ENCODE peak calls at places on chromosomes 13 and 19, in four cellular contexts. R is HepG2, Z is K562, P is H1. K is an unnamed sample.

GRCh38 chr19:40690699-40691420 is 409 bp upstream of the NUMBL start:
- DNase-seq in R (no peak), P (peak; percentile 70), Z (peak; percentile 95), K (peak; percentile 100)

GRCh38 chr19:8081569-8082550 is 29.3 kb downstream of the CCL25 start:
- DNase-seq in R (no peak), Z (no peak), P (no peak), K (peak; percentile 35)

GRCh38 chr13:51538626-51539179 is 45.6 kb upstream of the WDFY2 start:
- DNase-seq in P (no peak), Z (no peak), R (no peak), K (no peak)

GRCh38 chr19:572891-573825 is 762 bp downstream of the BSG start:
- DNase-seq in R (no peak), Z (peak; percentile 62), P (no peak), K (no peak)

GRCh38 chr19:50551713-50552187 is 16.5 kb downstream of the LRRC4B start:
- DNase-seq in P (no peak), Z (peak; percentile 79), R (no peak), K (no peak)

GRCh38 chr19:18533058-18533457 is 10.3 kb downstream of the FKBP8 start:
- DNase-seq in Z (no peak), R (no peak), P (no peak), K (no peak)

GRCh38 chr19:35266904-35267817 is 1.6 kb upstream of the USF2 start:
- DNase-seq in P (no peak), R (no peak), Z (peak; percentile 65), K (peak; percentile 82)

GRCh38 chr19:56105090-56105701 is 15.9 kb downstream of the ZNF787 start:
- DNase-seq in R (peak; percentile 78), P (peak; percentile 61), Z (no peak), K (peak; percentile 77)

GRCh38 chr13:46622918-46623256 is 69.9 kb downstream of the LRCH1 start:
- DNase-seq in R (no peak), Z (no peak), P (no peak), K (no peak)

GRCh38 chr19:19146000-19146608 is 7.8 kb upstream of the TMEM161A start:
- DNase-seq in P (peak; percentile 67), Z (peak; percentile 86), R (peak; percentile 35), K (peak; percentile 32)

GRCh38 chr19:49442354-49442753 is 1.0 kb upstream of the SLC17A7 start:
- DNase-seq in P (no peak), R (no peak), Z (no peak), K (peak; percentile 56)

GRCh38 chr13:99028890-99029289 is 51.0 kb upstream of the DOCK9 start:
- DNase-seq in P (peak; percentile 41), R (no peak), Z (peak; percentile 60), K (peak; percentile 12)

GRCh38 chr19:4513248-4513647 is 5.0 kb downstream of the PLIN4 start:
- DNase-seq in Z (no peak), R (no peak), P (no peak), K (no peak)

GRCh38 chr19:49601482-49602038 is 10.6 kb downstream of the PRR12 start:
- DNase-seq in P (no peak), R (no peak), Z (no peak), K (no peak)

GRCh38 chr19:36115453-36116343 is at the start of gene TBCB:
- DNase-seq in P (no peak), R (peak; percentile 25), Z (peak; percentile 82), K (peak; percentile 56)

GRCh38 chr13:45718063-45718462 is 15.9 kb downstream of the CBY2 start:
- DNase-seq in P (no peak), R (peak; percentile 13), Z (peak; percentile 21), K (peak; percentile 6)

GRCh38 chr19:41426952-41427646 is at the start of gene B3GNT8:
- DNase-seq in R (peak; percentile 59), Z (peak; percentile 92), P (peak; percentile 56), K (no peak)

GRCh38 chr13:32311188-32311897 is 3.8 kb downstream of the ZAR1L start:
- DNase-seq in R (no peak), P (no peak), Z (no peak), K (no peak)

GRCh38 chr19:32692727-32693061 is 1.1 kb downstream of the NUDT19 start:
- DNase-seq in Z (peak; percentile 49), R (no peak), P (no peak), K (no peak)

GRCh38 chr13:38176664-38177063 is 173.0 kb upstream of the UFM1 start:
- DNase-seq in R (no peak), Z (no peak), P (no peak), K (no peak)

GRCh38 chr13:26446751-26447150 is 110.7 kb upstream of the WASF3 start:
- DNase-seq in Z (no peak), P (no peak), R (no peak), K (no peak)

GRCh38 chr19:49591731-49592485 is 926 bp downstream of the PRR12 start:
- DNase-seq in R (no peak), Z (peak; percentile 72), P (no peak), K (peak; percentile 84)

GRCh38 chr19:35911790-35912189 is 3.7 kb upstream of the TYROBP start:
- DNase-seq in R (no peak), Z (peak; percentile 65), P (no peak), K (no peak)

GRCh38 chr19:8366961-8367326 is 3.0 kb downstream of the ANGPTL4 start:
- DNase-seq in P (no peak), R (no peak), Z (no peak), K (no peak)

GRCh38 chr19:48553676-48554384 is 1.9 kb downstream of the SULT2B1 start:
- DNase-seq in P (no peak), R (peak; percentile 69), Z (peak; percentile 83), K (peak; percentile 94)

GRCh38 chr13:63208811-63209210 is 1793.2 kb upstream of the PCDH20 start:
- DNase-seq in R (no peak), Z (no peak), P (no peak), K (no peak)

GRCh38 chr19:48194041-48194871 is 23.8 kb downstream of the ZSWIM9 start:
- DNase-seq in R (peak; percentile 18), Z (peak; percentile 50), P (no peak), K (no peak)

GRCh38 chr13:24693862-24694471 is 13.8 kb downstream of the ATP12A start:
- DNase-seq in Z (peak; percentile 64), R (peak; percentile 60), P (no peak), K (peak; percentile 70)

GRCh38 chr13:51771418-51772104 is 32.4 kb downstream of the DHRS12 start:
- DNase-seq in P (no peak), Z (peak; percentile 39), R (no peak), K (no peak)

GRCh38 chr13:100491164-100491847 is 97.3 kb downstream of the GGACT start:
- DNase-seq in Z (no peak), P (no peak), R (no peak), K (no peak)

GRCh38 chr19:12779162-12779993 is 4.0 kb upstream of the HOOK2 start:
- DNase-seq in Z (peak; percentile 79), P (no peak), R (peak; percentile 61), K (peak; percentile 62)

GRCh38 chr19:38917921-38918491 is 6.0 kb upstream of the CCER2 start:
- DNase-seq in P (no peak), R (peak; percentile 62), Z (no peak), K (peak; percentile 90)

GRCh38 chr19:8580710-8581281 is 3.6 kb upstream of the MYO1F start:
- DNase-seq in P (peak; percentile 57), Z (peak; percentile 87), R (peak; percentile 63), K (peak; percentile 50)

GRCh38 chr13:76884167-76884566 is 2.0 kb downstream of the KCTD12 start:
- DNase-seq in Z (no peak), P (peak; percentile 33), R (no peak), K (no peak)

GRCh38 chr13:40402931-40403412 is 263.5 kb downstream of the FOXO1 start:
- DNase-seq in R (peak; percentile 71), P (no peak), Z (no peak), K (peak; percentile 19)

GRCh38 chr13:31797154-31797775 is 57.9 kb downstream of the RXFP2 start:
- DNase-seq in P (no peak), R (peak; percentile 3), Z (peak; percentile 1), K (peak; percentile 2)

GRCh38 chr19:16371540-16371986 is 46.9 kb downstream of the KLF2 start:
- DNase-seq in Z (peak; percentile 75), R (no peak), P (no peak), K (no peak)
- TF ChIP-seq CHD2 in Z (no peak), R (no peak), P (no peak), K (no peak)

GRCh38 chr19:2270157-2270571 is 11.8 kb downstream of the PEAK3 start:
- DNase-seq in Z (peak; percentile 64), P (no peak), R (no peak), K (no peak)

GRCh38 chr19:2268861-2269243 is 12.6 kb upstream of the JSRP1 start:
- DNase-seq in R (no peak), Z (no peak), P (no peak), K (no peak)

GRCh38 chr19:2269244-2270156 is 12.5 kb downstream of the PEAK3 start:
- DNase-seq in P (peak; percentile 75), Z (peak; percentile 97), R (peak; percentile 91), K (peak; percentile 94)

GRCh38 chr19:2268480-2268830 is 12.2 kb upstream of the JSRP1 start:
- DNase-seq in P (no peak), Z (no peak), R (no peak), K (no peak)

DNA sequence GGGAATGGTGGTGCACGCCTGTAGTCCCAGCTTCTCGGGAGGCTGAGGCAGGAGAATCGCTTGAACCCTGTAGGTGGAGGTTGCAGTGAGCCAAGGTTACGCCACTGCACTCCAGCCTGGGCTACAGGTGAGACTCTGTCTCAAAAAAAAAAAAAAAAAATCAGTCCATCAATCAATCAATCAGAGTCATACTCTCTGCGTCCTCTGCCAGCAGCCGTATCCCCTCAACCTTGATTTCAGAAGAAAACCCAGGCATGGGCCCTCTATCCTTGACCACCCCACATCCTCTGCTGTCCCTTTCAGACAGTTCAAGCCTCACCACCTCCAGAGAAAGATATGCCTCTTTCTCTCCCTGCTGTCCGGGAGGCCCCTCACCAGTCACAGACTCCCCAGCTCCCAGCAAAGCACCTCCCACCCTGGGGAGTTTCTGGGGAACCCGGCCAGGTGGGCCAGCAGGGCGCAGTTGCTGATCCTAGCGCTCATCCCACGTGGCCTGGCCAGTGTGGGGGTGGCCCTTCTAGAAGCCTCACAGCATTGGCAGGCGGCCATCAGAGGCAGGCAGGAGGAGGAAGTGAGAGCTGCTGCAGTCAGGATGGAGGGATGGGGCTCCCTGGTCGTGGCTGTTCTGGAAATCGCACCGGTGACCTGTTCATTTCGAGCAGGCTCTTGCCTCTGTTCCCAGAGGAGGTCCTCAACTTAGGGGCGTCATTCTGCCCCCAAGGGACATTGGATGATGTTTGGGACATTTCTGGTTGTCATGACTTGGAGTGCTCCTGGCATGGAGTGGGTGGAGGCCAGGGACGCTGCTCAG is 10.2 kb upstream of the JSRP1 start:
- DNase-seq in P (no peak), R (peak; percentile 58), Z (peak; percentile 91), K (no peak)
- TF ChIP-seq PHF8 in P (no peak), R (peak; percentile 38), Z (peak; percentile 28), K (no peak)

DNA sequence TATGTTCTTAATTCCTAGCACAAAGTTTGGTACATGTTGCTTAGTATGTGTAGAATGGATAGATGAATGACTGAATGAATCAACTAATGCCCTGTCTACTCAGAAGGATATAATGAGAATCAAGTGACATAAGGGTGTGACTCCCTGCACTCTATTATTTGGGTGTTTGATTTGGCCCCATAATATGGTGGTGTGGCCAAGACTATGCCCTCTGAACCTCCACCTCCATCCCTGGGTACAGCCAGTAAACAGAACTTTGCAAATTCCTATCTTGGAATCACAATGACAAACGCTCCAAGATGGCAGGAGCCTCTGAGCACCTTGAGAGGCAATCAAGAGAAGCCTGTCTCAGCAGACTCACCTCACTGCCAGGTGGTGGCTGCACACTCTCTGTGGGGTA is 74.1 kb upstream of the SERP2 start:
- DNase-seq in P (no peak), R (no peak), Z (no peak), K (no peak)
- H3K4me2 ChIP-seq in P (no peak overlapping the region), R (no peak overlapping the region), Z (no peak overlapping the region), K (no peak overlapping the region)

GRCh38 chr19:58500242-58500641 is 11.6 kb downstream of the SLC27A5 start:
- DNase-seq in P (no peak), Z (no peak), R (no peak), K (no peak)
- TF ChIP-seq CHD2 in P (no peak), Z (no peak), R (no peak), K (no peak)